ENCODE peak calls at places on chromosome 15, in four cellular contexts. Q is HepG2, K is K562, D is GM12878. N is an unnamed sample.

GRCh38 chr15:31433574-31433973 is 106.9 kb downstream of the KLF13 start:
- DNase-seq in Q (no peak), K (no peak), D (no peak), N (no peak)

GRCh38 chr15:38297623-38298388 is 45.2 kb downstream of the SPRED1 start:
- DNase-seq in Q (no peak), K (no peak), D (no peak), N (no peak)

GRCh38 chr15:76996526-76997401 is 1.8 kb downstream of the PSTPIP1 start:
- DNase-seq in Q (no peak), K (no peak), D (no peak), N (no peak)

GRCh38 chr15:71093089-71094024 is 21.9 kb upstream of the THSD4 start:
- DNase-seq in Q (no peak), K (no peak), D (no peak), N (no peak)

GRCh38 chr15:66638377-66638776 is 63.7 kb upstream of the SMAD6 start:
- DNase-seq in Q (no peak), K (no peak), D (no peak), N (no peak)

GRCh38 chr15:85743392-85744045 is 51.2 kb downstream of the KLHL25 start:
- DNase-seq in Q (no peak), K (no peak), D (no peak), N (no peak)

GRCh38 chr15:90439946-90440345 is 51.9 kb downstream of the IQGAP1 start:
- DNase-seq in Q (no peak), K (no peak), D (no peak), N (no peak)

GRCh38 chr15:48544816-48545215 is 100.7 kb downstream of the FBN1 start:
- DNase-seq in Q (no peak), K (no peak), D (no peak), N (no peak)

DNA sequence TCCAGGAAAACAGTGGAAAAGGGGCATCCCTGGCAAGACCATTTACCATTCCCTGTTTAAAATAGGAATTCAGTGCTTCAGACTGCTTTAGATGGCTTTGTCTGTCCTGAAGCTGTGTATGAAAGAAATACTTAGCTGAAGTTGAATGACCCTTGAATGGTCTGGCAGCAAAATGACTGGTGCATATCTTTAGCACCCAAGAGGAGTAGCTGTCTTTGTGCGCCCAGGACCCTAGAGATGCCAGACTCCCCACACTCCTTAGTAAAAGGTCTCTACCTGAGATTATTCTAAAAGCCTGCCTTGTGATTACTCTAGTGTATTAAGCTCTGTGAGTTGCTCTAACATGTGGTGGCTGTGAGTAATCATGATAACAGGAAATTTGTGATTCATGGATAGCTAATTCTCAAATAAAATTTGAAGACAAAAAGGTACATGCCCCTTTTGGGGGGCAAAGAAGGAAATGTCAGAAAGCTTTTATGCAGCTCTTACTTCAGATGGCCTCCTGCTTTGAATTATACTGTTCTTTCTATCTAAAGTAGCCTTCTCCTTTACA is 3.2 kb downstream of the MAPKBP1 start:
- DNase-seq in Q (no peak), K (no peak), D (no peak), N (no peak)
- TF ChIP-seq SP1 in Q (no peak), K (no peak), D (no peak), N (no peak)

DNA sequence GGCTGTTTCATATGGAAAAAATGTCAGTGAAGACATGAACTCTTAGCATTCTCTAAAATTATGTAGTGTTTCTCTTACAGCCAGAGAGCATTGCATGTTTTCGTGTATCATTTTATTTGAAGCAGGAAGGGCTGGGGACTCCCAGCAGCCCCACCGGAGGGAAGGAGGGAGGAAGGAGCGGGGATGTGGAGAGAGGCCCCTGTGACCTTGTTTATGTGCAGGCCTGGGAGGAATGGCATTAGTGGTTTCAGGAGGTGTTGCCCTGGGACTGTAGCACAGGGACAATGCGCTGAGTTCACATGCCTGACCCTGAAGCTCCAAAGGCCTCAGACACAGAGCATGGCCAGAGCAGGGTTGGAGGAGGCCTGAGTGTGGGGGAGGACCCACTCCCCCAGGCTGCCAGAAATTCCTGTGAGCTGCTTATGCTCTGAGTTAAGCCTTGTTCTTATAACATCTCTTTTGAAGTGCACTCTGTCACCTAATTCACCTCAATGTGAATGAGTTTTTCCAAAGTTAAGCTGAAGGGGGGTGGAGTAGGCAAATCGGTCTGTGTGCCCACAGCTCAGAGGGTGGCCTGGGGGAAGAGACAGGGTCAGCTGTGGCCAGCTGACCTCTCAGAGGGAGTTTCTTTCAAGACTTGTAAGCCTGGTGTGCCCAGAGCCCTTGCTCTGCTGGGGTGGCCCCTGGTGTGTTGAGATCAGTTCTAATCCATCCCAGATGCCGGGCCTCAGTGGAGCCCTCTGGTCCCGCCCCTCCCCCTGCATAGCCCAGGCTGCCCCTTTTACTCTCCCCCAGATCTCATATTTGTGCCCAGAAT is 3.9 kb upstream of the RNU6-1 start:
- DNase-seq in Q (peak; percentile 87), K (no peak), D (no peak), N (no peak)
- TF ChIP-seq BHLHE40 in Q (no peak), K (no peak), D (no peak), N (no peak)

GRCh38 chr15:91890614-91891013 is 37.1 kb downstream of the SLCO3A1 start:
- DNase-seq in Q (no peak), K (no peak), D (no peak), N (no peak)
- TF ChIP-seq SP1 in Q (no peak), K (no peak), D (no peak), N (no peak)

GRCh38 chr15:95247068-95247984 is 1016.0 kb downstream of the MCTP2 start:
- DNase-seq in Q (peak; percentile 4), K (peak; percentile 36), D (no peak), N (peak; percentile 12)
- TF ChIP-seq BHLHE40 in Q (no peak), K (no peak), D (no peak), N (no peak)

GRCh38 chr15:44368367-44368766 is 59.1 kb upstream of the CTDSPL2 start:
- DNase-seq in Q (no peak), K (no peak), D (no peak), N (no peak)

DNA sequence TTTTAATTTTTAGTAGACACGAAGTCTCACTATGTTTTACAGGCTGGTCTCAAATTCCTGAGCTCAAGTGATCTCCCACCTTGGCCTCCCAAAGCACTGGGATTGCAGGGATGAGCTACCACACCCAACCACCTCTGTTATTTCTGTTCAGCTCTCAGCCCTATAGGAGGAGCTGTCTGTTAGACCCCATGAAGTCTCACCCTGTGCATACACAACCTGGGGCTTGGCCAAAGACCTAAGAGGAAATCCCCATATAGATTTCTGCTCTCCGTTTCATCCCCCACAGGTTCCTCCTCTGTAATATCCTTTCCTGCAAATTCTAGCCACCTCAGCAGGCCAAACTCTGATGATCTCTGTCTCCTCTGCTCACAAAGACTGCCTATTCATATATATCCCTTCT is 56.6 kb upstream of the CTDSPL2 start:
- DNase-seq in Q (no peak), K (no peak), D (peak; percentile 3), N (no peak)
- TF ChIP-seq SP1 in Q (no peak), K (no peak), D (no peak), N (no peak)

DNA sequence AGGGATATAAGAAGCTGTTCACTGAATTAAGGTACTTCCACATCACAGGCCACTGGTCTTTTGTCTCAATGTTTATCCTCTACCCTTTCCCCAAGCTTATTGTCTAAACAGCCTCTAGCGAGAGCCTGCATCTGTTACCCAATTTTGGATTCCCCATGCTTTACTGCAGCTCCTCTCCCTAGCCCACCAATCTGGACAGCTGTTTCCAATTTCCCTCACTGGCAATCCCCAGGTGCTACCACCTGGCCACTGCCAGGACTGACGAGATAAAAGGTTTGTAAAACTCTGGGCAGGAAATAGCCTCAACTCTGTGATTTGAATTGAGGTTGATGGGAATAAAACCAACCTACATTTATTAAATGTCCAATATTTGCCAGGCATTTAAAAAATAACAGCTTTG is 58.0 kb upstream of the TEX9 start:
- DNase-seq in Q (no peak), K (no peak), D (no peak), N (no peak)
- TF ChIP-seq BHLHE40 in Q (no peak), K (no peak), D (no peak), N (no peak)

DNA sequence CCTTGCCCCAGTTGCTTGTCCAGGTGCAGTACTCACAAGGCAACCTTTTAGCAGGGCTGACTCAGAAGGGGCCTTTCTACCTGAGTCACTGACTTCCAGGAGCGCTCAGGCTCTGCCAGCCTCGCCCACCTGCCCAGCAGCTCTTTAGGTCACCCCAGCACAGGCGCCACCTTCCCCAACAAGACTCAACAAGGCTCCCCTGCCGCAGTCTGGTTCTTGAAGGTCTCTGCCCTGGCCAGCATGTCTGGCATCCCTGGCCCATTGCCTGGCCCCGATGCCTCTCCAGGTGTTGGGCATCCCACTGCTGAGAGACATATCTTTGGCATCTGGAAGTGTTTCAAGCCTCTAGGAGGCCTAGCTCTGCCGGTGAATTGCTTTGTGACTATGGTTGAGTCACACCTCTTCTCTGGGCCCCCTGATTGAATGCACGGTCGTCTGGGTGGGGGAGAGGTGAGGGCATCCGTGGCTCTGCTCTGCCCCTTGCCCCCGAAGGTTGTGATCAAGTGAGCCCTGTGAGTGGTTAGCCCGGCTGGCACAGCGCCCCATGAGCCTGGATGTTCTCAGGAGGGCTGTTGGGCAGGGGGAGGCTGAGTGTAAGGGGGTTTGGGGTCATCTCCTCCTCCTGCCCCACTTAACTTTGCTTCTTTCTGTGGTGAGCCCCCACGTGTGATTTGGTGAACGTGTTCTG is 21.6 kb downstream of the SNX33 start:
- DNase-seq in Q (no peak), K (no peak), D (no peak), N (no peak)
- TF ChIP-seq SP1 in Q (no peak), K (no peak), D (no peak), N (no peak)

GRCh38 chr15:98875309-98875708 is 132.3 kb downstream of the PGPEP1L start:
- DNase-seq in Q (no peak), K (no peak), D (no peak), N (no peak)
- TF ChIP-seq BHLHE40 in Q (no peak), K (no peak), D (no peak), N (no peak)

GRCh38 chr15:64730151-64730550 is 45.2 kb downstream of the RBPMS2 start:
- DNase-seq in Q (no peak), K (no peak), D (no peak), N (no peak)

GRCh38 chr15:64731807-64732151 is 43.6 kb downstream of the RBPMS2 start:
- DNase-seq in Q (no peak), K (no peak), D (no peak), N (no peak)

GRCh38 chr15:64732156-64732860 is 43.1 kb downstream of the RBPMS2 start:
- DNase-seq in Q (peak; percentile 85), K (no peak), D (peak; percentile 24), N (no peak)

DNA sequence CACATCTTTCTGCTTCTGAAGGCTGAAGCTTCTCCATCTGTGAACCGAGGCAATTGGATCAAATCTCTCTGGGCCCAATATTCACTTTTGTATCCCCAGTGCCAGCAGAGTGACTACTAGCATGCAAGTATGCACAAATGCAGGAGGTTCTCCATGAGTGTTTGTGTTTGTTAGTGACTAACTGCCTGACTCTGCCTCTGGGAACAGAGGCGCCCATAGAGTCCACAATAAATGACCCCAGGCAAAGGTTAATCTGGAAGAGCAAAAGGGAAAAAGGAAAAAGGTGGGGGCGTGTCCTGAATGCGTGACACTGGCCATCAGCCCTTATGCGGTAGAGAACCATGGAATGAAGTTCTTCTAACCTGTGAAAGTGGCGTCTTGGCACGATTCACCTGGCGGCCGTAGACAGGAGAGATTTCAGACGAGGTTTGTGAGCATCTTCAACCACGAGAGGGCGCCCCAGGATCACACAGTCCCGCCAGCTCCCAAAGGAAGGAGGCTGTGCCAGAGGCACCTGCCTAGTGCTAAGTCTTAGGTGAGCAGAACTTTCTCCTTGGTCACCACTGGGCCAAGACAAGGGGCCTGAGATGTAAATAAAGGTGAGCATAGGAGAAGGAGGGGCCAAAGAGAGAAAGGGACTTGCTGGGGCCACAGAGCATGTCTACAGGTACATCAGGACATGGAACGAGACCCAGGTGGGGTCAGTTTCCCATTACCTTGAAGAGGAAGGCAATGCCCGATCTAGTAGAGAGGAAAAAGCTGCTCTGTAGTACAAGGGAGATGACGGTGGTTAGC is 44.2 kb downstream of the RBPMS2 start:
- DNase-seq in Q (peak; percentile 67), K (peak; percentile 70), D (peak; percentile 36), N (peak; percentile 68)
- TF ChIP-seq SP1 in Q (no peak), K (no peak), D (no peak), N (no peak)

GRCh38 chr15:42131826-42132806 is 24.3 kb downstream of the PLA2G4F start:
- DNase-seq in Q (no peak), K (no peak), D (no peak), N (no peak)
- TF ChIP-seq BHLHE40 in Q (no peak), K (no peak), D (no peak), N (no peak)